ENCODE peak calls at places on chromosomes 13 and 19, in six cellular contexts. One of them, this sample, is unnamed.

GRCh38 chr13:37806666-37807065 is 62.9 kb downstream of the TRPC4 start:
- DNase-seq in HepG2: no peak
- DNase-seq in K562: no peak
- DNase-seq in H1: no peak
- DNase-seq in GM12878: no peak
- DNase-seq in SK-N-SH: no peak
- DNase-seq in this sample: no peak

GRCh38 chr19:23403581-23404324 is 8.5 kb upstream of the ZNF91 start:
- DNase-seq in HepG2: peak; percentile 87
- DNase-seq in GM12878: no peak
- DNase-seq in H1: no peak
- DNase-seq in K562: no peak
- DNase-seq in SK-N-SH: no peak
- DNase-seq in this sample: no peak

GRCh38 chr19:57118848-57119247 is 937 bp upstream of the USP29 start:
- DNase-seq in K562: no peak
- DNase-seq in HepG2: no peak
- DNase-seq in SK-N-SH: no peak
- DNase-seq in GM12878: no peak
- DNase-seq in H1: no peak
- DNase-seq in this sample: no peak

GRCh38 chr19:18418034-18418724 is 1.0 kb upstream of the SSBP4 start:
- DNase-seq in H1: no peak
- DNase-seq in K562: no peak
- DNase-seq in HepG2: no peak
- DNase-seq in SK-N-SH: no peak
- DNase-seq in GM12878: no peak
- DNase-seq in this sample: no peak

GRCh38 chr13:61779456-61779855 is 363.8 kb upstream of the PCDH20 start:
- DNase-seq in K562: no peak
- DNase-seq in GM12878: no peak
- DNase-seq in SK-N-SH: no peak
- DNase-seq in H1: no peak
- DNase-seq in HepG2: no peak
- DNase-seq in this sample: no peak

GRCh38 chr19:29841209-29841558 is 29.4 kb downstream of the CCNE1 start:
- DNase-seq in HepG2: peak; percentile 54
- DNase-seq in H1: no peak
- DNase-seq in K562: no peak
- DNase-seq in GM12878: no peak
- DNase-seq in SK-N-SH: no peak
- DNase-seq in this sample: no peak

GRCh38 chr13:108915095-108915633 is 285.8 kb downstream of the MYO16 start:
- DNase-seq in HepG2: peak; percentile 24
- DNase-seq in K562: no peak
- DNase-seq in SK-N-SH: peak; percentile 41
- DNase-seq in GM12878: no peak
- DNase-seq in H1: no peak
- DNase-seq in this sample: no peak

GRCh38 chr19:30371960-30372824 is at the start of gene ZNF536:
- DNase-seq in GM12878: no peak
- DNase-seq in H1: no peak
- DNase-seq in SK-N-SH: no peak
- DNase-seq in HepG2: no peak
- DNase-seq in K562: no peak
- DNase-seq in this sample: no peak

GRCh38 chr13:29577135-29578051 is 18.1 kb downstream of the SLC7A1 start:
- DNase-seq in GM12878: no peak
- DNase-seq in K562: no peak
- DNase-seq in SK-N-SH: no peak
- DNase-seq in H1: no peak
- DNase-seq in HepG2: no peak
- DNase-seq in this sample: no peak

GRCh38 chr19:14412436-14413071 is 6.6 kb downstream of the DDX39A start:
- DNase-seq in H1: no peak
- DNase-seq in SK-N-SH: no peak
- DNase-seq in K562: peak; percentile 4
- DNase-seq in HepG2: no peak
- DNase-seq in GM12878: no peak
- DNase-seq in this sample: no peak

GRCh38 chr13:98173431-98173921 is 3.6 kb downstream of the RNF113B start:
- DNase-seq in SK-N-SH: no peak
- DNase-seq in K562: no peak
- DNase-seq in H1: no peak
- DNase-seq in GM12878: no peak
- DNase-seq in HepG2: peak; percentile 95
- DNase-seq in this sample: no peak

GRCh38 chr13:96346846-96347367 is 257.0 kb downstream of the HS6ST3 start:
- DNase-seq in HepG2: no peak
- DNase-seq in H1: no peak
- DNase-seq in GM12878: no peak
- DNase-seq in SK-N-SH: peak; percentile 51
- DNase-seq in K562: no peak
- DNase-seq in this sample: no peak

GRCh38 chr19:32566246-32566830 is 14.7 kb upstream of the PDCD5 start:
- DNase-seq in HepG2: no peak
- DNase-seq in SK-N-SH: no peak
- DNase-seq in K562: no peak
- DNase-seq in GM12878: no peak
- DNase-seq in H1: no peak
- DNase-seq in this sample: no peak

GRCh38 chr19:18649371-18650047 is 12.7 kb downstream of the KLHL26 start:
- DNase-seq in SK-N-SH: no peak
- DNase-seq in H1: no peak
- DNase-seq in HepG2: no peak
- DNase-seq in GM12878: no peak
- DNase-seq in K562: no peak
- DNase-seq in this sample: no peak

GRCh38 chr19:6481541-6482342 is at the start of gene DENND1C:
- DNase-seq in HepG2: peak; percentile 47
- DNase-seq in H1: peak; percentile 65
- DNase-seq in K562: peak; percentile 75
- DNase-seq in GM12878: peak; percentile 45
- DNase-seq in SK-N-SH: peak; percentile 71
- DNase-seq in this sample: peak; percentile 77

GRCh38 chr19:17829855-17830566 is 8.7 kb upstream of the INSL3 start:
- DNase-seq in GM12878: no peak
- DNase-seq in SK-N-SH: peak; percentile 96
- DNase-seq in K562: peak; percentile 87
- DNase-seq in HepG2: no peak
- DNase-seq in H1: peak; percentile 88
- DNase-seq in this sample: no peak

GRCh38 chr13:62643799-62644484 is 1228.3 kb upstream of the PCDH20 start:
- DNase-seq in H1: no peak
- DNase-seq in SK-N-SH: no peak
- DNase-seq in HepG2: no peak
- DNase-seq in K562: no peak
- DNase-seq in GM12878: peak; percentile 15
- DNase-seq in this sample: no peak

GRCh38 chr19:33260628-33261418 is 35.2 kb upstream of the SLC7A10 start:
- DNase-seq in K562: no peak
- DNase-seq in SK-N-SH: no peak
- DNase-seq in GM12878: no peak
- DNase-seq in H1: no peak
- DNase-seq in HepG2: no peak
- DNase-seq in this sample: peak; percentile 98

GRCh38 chr13:44017756-44018309 is 138.1 kb downstream of the LACC1 start:
- DNase-seq in SK-N-SH: no peak
- DNase-seq in GM12878: no peak
- DNase-seq in K562: no peak
- DNase-seq in HepG2: no peak
- DNase-seq in H1: no peak
- DNase-seq in this sample: no peak

GRCh38 chr13:33799950-33800592 is 17.9 kb upstream of the RFC3 start:
- DNase-seq in SK-N-SH: peak; percentile 19
- DNase-seq in K562: no peak
- DNase-seq in GM12878: no peak
- DNase-seq in H1: no peak
- DNase-seq in HepG2: peak; percentile 38
- DNase-seq in this sample: no peak
- TF ChIP-seq CTCF in SK-N-SH: peak; percentile 57
- TF ChIP-seq CTCF in K562: no peak
- TF ChIP-seq CTCF in GM12878: peak; percentile 17
- TF ChIP-seq CTCF in H1: peak; percentile 41
- TF ChIP-seq CTCF in HepG2: peak; percentile 64
- TF ChIP-seq CTCF in this sample: no peak

DNA sequence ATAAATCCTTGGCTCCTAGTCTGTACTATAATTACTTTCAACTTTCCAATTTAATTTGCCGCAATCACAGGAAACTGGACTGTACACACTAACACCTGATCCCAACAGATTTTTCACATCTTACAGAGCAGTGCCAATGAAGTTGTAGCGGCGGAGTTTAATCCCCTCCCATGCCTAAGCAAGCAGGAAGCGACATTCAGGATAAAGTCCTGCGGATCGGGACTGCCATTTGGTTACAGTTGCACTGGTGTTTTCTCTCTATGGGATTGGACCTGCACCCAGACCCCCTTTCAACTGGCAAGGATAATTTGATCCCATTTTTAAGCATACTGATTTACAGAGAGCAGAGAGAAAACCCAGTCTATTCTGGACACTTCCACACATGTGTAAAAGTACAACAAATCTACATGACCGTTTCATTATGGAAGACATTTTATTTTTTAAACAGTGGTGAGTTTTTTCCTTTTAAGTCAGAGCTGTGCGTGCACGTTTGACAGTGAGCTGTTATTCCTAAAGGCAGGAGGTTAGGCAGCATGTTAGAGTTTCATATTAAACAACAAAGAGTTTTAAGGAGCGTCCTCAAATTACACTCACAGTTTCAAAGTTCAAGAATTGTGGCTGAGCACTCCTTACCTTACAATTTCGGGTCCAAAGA is 141.8 kb upstream of the RFC3 start:
- DNase-seq in HepG2: peak; percentile 53
- DNase-seq in H1: no peak
- DNase-seq in SK-N-SH: no peak
- DNase-seq in K562: no peak
- DNase-seq in GM12878: no peak
- DNase-seq in this sample: no peak
- TF ChIP-seq GABPA in HepG2: no peak
- TF ChIP-seq GABPA in H1: no peak
- TF ChIP-seq GABPA in SK-N-SH: no peak
- TF ChIP-seq GABPA in K562: no peak
- TF ChIP-seq GABPA in GM12878: no peak
- TF ChIP-seq GABPA in this sample: no peak

GRCh38 chr19:3633559-3633988 is 7.0 kb upstream of the CACTIN start:
- DNase-seq in GM12878: no peak
- DNase-seq in HepG2: no peak
- DNase-seq in H1: no peak
- DNase-seq in SK-N-SH: no peak
- DNase-seq in K562: no peak
- DNase-seq in this sample: no peak
- TF ChIP-seq CTCF in GM12878: no peak
- TF ChIP-seq CTCF in HepG2: no peak
- TF ChIP-seq CTCF in H1: no peak
- TF ChIP-seq CTCF in SK-N-SH: no peak
- TF ChIP-seq CTCF in K562: no peak
- TF ChIP-seq CTCF in this sample: no peak

GRCh38 chr13:110342474-110342873 is 35.4 kb downstream of the COL4A2 start:
- DNase-seq in HepG2: no peak
- DNase-seq in H1: no peak
- DNase-seq in GM12878: no peak
- DNase-seq in K562: no peak
- DNase-seq in SK-N-SH: no peak
- DNase-seq in this sample: no peak

GRCh38 chr13:110345701-110346100 is 38.6 kb downstream of the COL4A2 start:
- DNase-seq in HepG2: no peak
- DNase-seq in H1: no peak
- DNase-seq in GM12878: no peak
- DNase-seq in SK-N-SH: no peak
- DNase-seq in K562: no peak
- DNase-seq in this sample: no peak

GRCh38 chr13:110343241-110343865 is 36.3 kb downstream of the COL4A2 start:
- DNase-seq in HepG2: no peak
- DNase-seq in SK-N-SH: no peak
- DNase-seq in GM12878: no peak
- DNase-seq in H1: no peak
- DNase-seq in K562: no peak
- DNase-seq in this sample: no peak

GRCh38 chr13:110345266-110345665 is 38.2 kb downstream of the COL4A2 start:
- DNase-seq in GM12878: no peak
- DNase-seq in SK-N-SH: no peak
- DNase-seq in H1: no peak
- DNase-seq in K562: no peak
- DNase-seq in HepG2: no peak
- DNase-seq in this sample: no peak

DNA sequence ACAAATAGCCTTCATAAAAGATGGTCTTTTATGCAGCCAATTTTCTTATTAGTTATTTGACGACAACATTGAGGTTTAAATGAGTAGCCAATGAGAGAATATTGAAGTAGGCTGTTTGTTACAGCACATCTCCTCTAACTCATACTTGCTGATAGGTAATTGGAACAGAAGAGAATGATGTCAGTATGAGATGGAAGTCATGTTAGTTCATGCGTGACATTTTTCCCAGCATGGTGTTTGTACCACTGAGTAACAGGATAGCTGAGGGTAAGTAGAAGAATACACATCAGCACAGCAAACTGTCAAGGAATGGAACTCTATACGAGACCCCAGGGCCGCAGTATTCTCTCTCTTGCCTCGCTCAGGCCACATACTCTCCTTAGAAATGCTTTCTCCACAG is 37.2 kb downstream of the COL4A2 start:
- DNase-seq in SK-N-SH: no peak
- DNase-seq in K562: no peak
- DNase-seq in H1: no peak
- DNase-seq in GM12878: no peak
- DNase-seq in HepG2: no peak
- DNase-seq in this sample: no peak
- TF ChIP-seq GABPA in SK-N-SH: no peak
- TF ChIP-seq GABPA in K562: no peak
- TF ChIP-seq GABPA in H1: no peak
- TF ChIP-seq GABPA in GM12878: no peak
- TF ChIP-seq GABPA in HepG2: no peak
- TF ChIP-seq GABPA in this sample: no peak

GRCh38 chr13:60047943-60048342 is 115.8 kb downstream of the DIAPH3 start:
- DNase-seq in K562: no peak
- DNase-seq in H1: no peak
- DNase-seq in HepG2: no peak
- DNase-seq in SK-N-SH: no peak
- DNase-seq in GM12878: no peak
- DNase-seq in this sample: no peak
- TF ChIP-seq CTCF in K562: no peak
- TF ChIP-seq CTCF in H1: no peak
- TF ChIP-seq CTCF in HepG2: no peak
- TF ChIP-seq CTCF in SK-N-SH: no peak
- TF ChIP-seq CTCF in GM12878: no peak
- TF ChIP-seq CTCF in this sample: no peak

GRCh38 chr13:73250061-73250460 is 191.3 kb downstream of the KLF5 start:
- DNase-seq in HepG2: no peak
- DNase-seq in GM12878: no peak
- DNase-seq in K562: no peak
- DNase-seq in SK-N-SH: no peak
- DNase-seq in H1: no peak
- DNase-seq in this sample: no peak
- TF ChIP-seq GABPA in HepG2: no peak
- TF ChIP-seq GABPA in GM12878: no peak
- TF ChIP-seq GABPA in K562: no peak
- TF ChIP-seq GABPA in SK-N-SH: no peak
- TF ChIP-seq GABPA in H1: no peak
- TF ChIP-seq GABPA in this sample: no peak